ENCODE peak calls at places on chromosomes 5 and 9, in six cellular contexts. W is RWPE1, X is fibroblast of lung, V is body of pancreas, J is left ventricle myocardium inferior, G is gastrocnemius medialis. U is an unnamed sample.

GRCh38 chr5:154997746-154998145 is 15.8 kb upstream of the KIF4B start:
- DNase-seq in G (no peak), V (no peak), W (peak), J (no peak), X (peak), U (no peak)

GRCh38 chr9:38024036-38024681 is 44.9 kb downstream of the SHB start:
- DNase-seq in X (peak), J (no peak), G (peak), W (peak), V (no peak), U (no peak)

GRCh38 chr5:176812269-176813259 is 2.2 kb downstream of the UNC5A start:
- DNase-seq in G (no peak), J (no peak), W (peak), X (no peak), V (no peak), U (peak)

GRCh38 chr5:30627945-30628344 is 565.5 kb upstream of the CDH6 start:
- DNase-seq in G (no peak), V (no peak), J (no peak), X (no peak), W (no peak), U (no peak)

GRCh38 chr5:40027395-40027794 is 602.6 kb upstream of the DAB2 start:
- DNase-seq in X (no peak), W (no peak), G (no peak), V (no peak), J (no peak), U (no peak)

GRCh38 chr5:112865128-112865527 is 4.0 kb downstream of the SRP19 start:
- DNase-seq in V (no peak), G (no peak), X (no peak), W (no peak), J (no peak), U (no peak)

GRCh38 chr5:89849819-89850515 is 559.6 kb downstream of the CETN3 start:
- DNase-seq in W (no peak), G (no peak), V (no peak), X (peak), J (no peak), U (no peak)

GRCh38 chr9:99931155-99931840 is 24.8 kb downstream of the STX17 start:
- DNase-seq in G (no peak), W (no peak), J (no peak), X (peak), V (no peak), U (no peak)

GRCh38 chr9:129568560-129569505 is 52.1 kb downstream of the C9orf50 start:
- DNase-seq in J (peak), G (no peak), X (peak), W (no peak), V (peak), U (peak)

GRCh38 chr5:100424787-100425186 is 110.4 kb upstream of the FAM174A start:
- DNase-seq in G (no peak), V (no peak), X (no peak), J (no peak), W (no peak), U (no peak)

GRCh38 chr5:1329111-1329579 is 15.8 kb downstream of the CLPTM1L start:
- DNase-seq in X (no peak), J (no peak), G (no peak), V (no peak), W (no peak), U (no peak)

GRCh38 chr9:134490446-134490845 is 151.2 kb upstream of the COL5A1 start:
- DNase-seq in V (no peak), X (no peak), G (no peak), W (no peak), J (no peak), U (no peak)

GRCh38 chr5:141615991-141616715 is 2.6 kb downstream of the DIAPH1 start:
- DNase-seq in W (no peak), G (no peak), X (no peak), V (no peak), J (no peak), U (no peak)

GRCh38 chr5:58922392-58923171 is 339.7 kb downstream of the RAB3C start:
- DNase-seq in X (peak), V (peak), G (peak), J (peak), W (no peak), U (no peak)

GRCh38 chr9:130627896-130628792 is 36.2 kb upstream of the PRDM12 start:
- DNase-seq in V (no peak), G (no peak), X (no peak), W (no peak), J (no peak), U (no peak)

GRCh38 chr5:38451372-38451735 is 105.1 kb downstream of the LIFR start:
- DNase-seq in X (no peak), V (no peak), J (no peak), W (no peak), G (no peak), U (no peak)

GRCh38 chr5:132868754-132869153 is 2.3 kb downstream of the UQCRQ start:
- DNase-seq in J (no peak), V (no peak), W (no peak), X (no peak), G (no peak), U (no peak)
- TF ChIP-seq CTCF in J (no peak), V (no peak), W (no peak), X (no peak), G (no peak), U (no peak)

GRCh38 chr9:22005083-22005699 is 3.9 kb downstream of the CDKN2B start:
- DNase-seq in J (no peak), G (no peak), W (no peak), V (no peak), X (peak), U (no peak)
- TF ChIP-seq CTCF in J (no peak), G (no peak), W (no peak), V (no peak), X (no peak), U (no peak)

GRCh38 chr9:96078866-96079505 is 203.5 kb downstream of the ERCC6L2 start:
- DNase-seq in V (peak), G (no peak), X (no peak), W (no peak), J (no peak), U (no peak)
- TF ChIP-seq CTCF in V (peak), G (no peak), X (no peak), W (no peak), J (no peak), U (no peak)

DNA sequence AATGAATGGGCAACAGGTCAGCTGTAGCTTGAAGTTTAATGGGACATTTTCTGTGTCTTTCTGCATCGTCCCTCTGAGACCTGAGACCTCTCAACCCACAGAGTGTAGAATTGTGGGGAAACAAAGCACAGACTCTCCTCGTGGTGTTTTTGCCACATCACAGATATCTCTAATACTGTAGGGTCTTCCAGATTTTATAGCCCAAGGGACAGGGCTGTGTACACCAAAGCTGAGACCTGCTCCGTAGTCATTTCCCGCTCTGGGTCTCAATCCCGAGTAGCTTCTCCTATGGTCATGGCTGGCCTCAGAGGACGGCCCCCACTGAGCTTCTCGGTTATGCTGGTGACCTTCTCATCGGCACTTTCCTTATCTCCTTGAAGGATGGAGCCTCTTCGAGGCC is 14.9 kb upstream of the CLK4 start:
- DNase-seq in J (no peak), V (no peak), X (no peak), G (no peak), W (no peak), U (no peak)
- TF ChIP-seq CTCF in J (no peak), V (no peak), X (no peak), G (no peak), W (no peak), U (no peak)

GRCh38 chr5:31819926-31820516 is 181.1 kb downstream of the PDZD2 start:
- DNase-seq in J (no peak), X (peak), W (no peak), V (no peak), G (no peak), U (no peak)

GRCh38 chr5:31827862-31828261 is 188.9 kb downstream of the PDZD2 start:
- DNase-seq in W (peak), V (no peak), G (no peak), X (peak), J (no peak), U (no peak)

GRCh38 chr5:31825775-31826068 is 186.8 kb downstream of the PDZD2 start:
- DNase-seq in X (no peak), W (no peak), G (no peak), V (no peak), J (no peak), U (no peak)

GRCh38 chr5:31824886-31825774 is 186.2 kb downstream of the PDZD2 start:
- DNase-seq in V (peak), J (no peak), G (no peak), W (peak), X (peak), U (peak)

DNA sequence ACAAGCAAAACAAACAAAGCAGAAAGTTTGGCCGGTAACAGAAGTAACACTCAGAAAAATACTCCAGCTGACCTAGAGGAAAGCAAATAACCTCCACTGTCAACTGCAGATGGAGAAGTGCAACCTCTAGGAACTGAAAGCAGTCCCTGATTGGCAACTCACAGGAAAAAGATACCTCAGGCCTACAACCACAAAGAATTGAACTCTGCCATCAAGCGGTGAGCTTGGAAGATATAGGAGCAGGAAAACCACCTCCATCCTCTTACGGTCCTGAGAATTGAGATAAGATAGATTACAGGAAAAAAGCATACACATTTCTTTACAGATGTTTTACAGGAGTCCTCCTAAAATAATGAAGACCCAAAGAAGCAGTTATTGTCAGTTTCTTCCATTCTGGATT is 184.5 kb downstream of the PDZD2 start:
- DNase-seq in V (no peak), W (no peak), X (no peak), G (no peak), J (no peak), U (no peak)
- TF ChIP-seq CTCF in V (no peak), W (no peak), X (no peak), G (no peak), J (peak), U (no peak)

DNA sequence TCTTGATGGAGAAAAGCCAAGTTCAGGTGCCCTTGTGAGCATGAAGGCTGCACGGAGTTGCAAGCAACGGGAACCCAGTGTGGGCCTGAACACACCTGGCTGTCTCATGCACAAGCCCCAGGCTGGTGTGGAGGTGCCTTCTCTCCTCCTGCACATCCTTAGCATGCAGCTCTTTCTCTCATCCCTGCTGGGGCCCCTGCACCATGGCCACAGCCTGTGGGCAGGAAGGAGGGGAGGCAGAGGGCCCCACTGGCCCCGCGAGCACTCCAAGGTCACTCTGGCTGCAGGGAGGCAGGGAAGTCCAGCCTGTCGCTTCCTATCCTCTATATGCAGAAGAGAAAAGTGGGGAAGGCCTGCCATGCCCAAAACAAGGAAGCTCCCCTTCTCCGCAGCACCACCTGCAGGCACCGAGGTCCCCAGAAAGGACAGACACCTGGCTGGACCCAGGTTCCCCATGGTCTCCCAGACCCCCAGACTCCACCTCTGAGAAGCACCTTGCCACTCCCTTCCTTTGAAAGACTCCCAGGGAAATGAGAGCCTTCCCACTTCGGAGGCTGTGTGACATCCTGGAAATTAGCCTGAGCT is 18.6 kb downstream of the STKLD1 start:
- DNase-seq in X (no peak), V (no peak), G (no peak), J (no peak), W (no peak), U (no peak)
- TF ChIP-seq CTCF in X (no peak), V (no peak), G (no peak), J (no peak), W (no peak), U (no peak)

U was measured in Calu3.